ENCODE peak calls at places on chromosomes 16 and 17, in five cellular contexts. I, K, O, C and P are unnamed samples.

GRCh38 chr17:78105551-78105950 is 23.0 kb downstream of the TMC6 start:
- DNase-seq in I (no peak), K (no peak), O (no peak), C (no peak), P (peak)

GRCh38 chr17:63997341-63998048 is 656 bp upstream of the PRR29 start:
- DNase-seq in I (peak), K (no peak), O (no peak), C (no peak), P (no peak)

GRCh38 chr17:62848334-62848733 is 40.2 kb upstream of the MARCHF10 start:
- DNase-seq in I (peak), K (no peak), O (no peak), C (no peak), P (no peak)

GRCh38 chr16:30357085-30357714 is 2.1 kb upstream of the CD2BP2 start:
- DNase-seq in I (no peak), K (no peak), O (no peak), C (no peak), P (no peak)

GRCh38 chr17:1438593-1439083 is 17.4 kb downstream of the CRK start:
- DNase-seq in I (no peak), K (no peak), O (no peak), C (peak), P (peak)

GRCh38 chr16:27978876-27979275 is 84.6 kb downstream of the GSG1L start:
- DNase-seq in I (no peak), K (no peak), O (no peak), C (no peak), P (no peak)

GRCh38 chr16:55171241-55171640 is 152.8 kb upstream of the IRX6 start:
- DNase-seq in I (no peak), K (no peak), O (no peak), C (no peak), P (no peak)

GRCh38 chr16:9843424-9844013 is 338.7 kb downstream of the GRIN2A start:
- DNase-seq in I (no peak), K (no peak), O (no peak), C (no peak), P (no peak)

GRCh38 chr17:13576661-13577526 is 24.8 kb downstream of the HS3ST3A1 start:
- DNase-seq in I (no peak), K (no peak), O (no peak), C (no peak), P (no peak)

GRCh38 chr17:29645516-29646051 is 22.9 kb upstream of the CORO6 start:
- DNase-seq in I (no peak), K (no peak), O (no peak), C (no peak), P (peak)

GRCh38 chr16:57310801-57311200 is 26.3 kb upstream of the PLLP start:
- DNase-seq in I (no peak), K (no peak), O (no peak), C (no peak), P (no peak)

GRCh38 chr17:69451416-69452394 is 37.2 kb downstream of the MAP2K6 start:
- DNase-seq in I (peak), K (no peak), O (no peak), C (no peak), P (no peak)

GRCh38 chr16:20901068-20901440 is 483 bp downstream of the LYRM1 start:
- DNase-seq in I (no peak), K (no peak), O (no peak), C (no peak), P (no peak)

GRCh38 chr16:4743217-4743897 is 9.0 kb downstream of the DNAAF8 start:
- DNase-seq in I (no peak), K (no peak), O (no peak), C (no peak), P (no peak)

GRCh38 chr17:7046127-7046724 is 2.3 kb upstream of the SLC16A11 start:
- DNase-seq in I (peak), K (no peak), O (peak), C (peak), P (peak)

GRCh38 chr17:2138768-2139167 is 83.9 kb downstream of the HIC1 start:
- DNase-seq in I (no peak), K (no peak), O (no peak), C (peak), P (peak)

GRCh38 chr17:41126412-41126811 is 2.4 kb upstream of the KRTAP4-12 start:
- DNase-seq in I (no peak), K (no peak), O (no peak), C (no peak), P (no peak)

GRCh38 chr17:41133880-41134735 is 6.2 kb downstream of the KRTAP4-6 start:
- DNase-seq in I (no peak), K (no peak), O (no peak), C (no peak), P (no peak)

GRCh38 chr17:41127371-41127770 is 3.4 kb upstream of the KRTAP4-12 start:
- DNase-seq in I (no peak), K (no peak), O (no peak), C (no peak), P (no peak)

GRCh38 chr17:41131979-41132378 is 8.0 kb upstream of the KRTAP4-12 start:
- DNase-seq in I (no peak), K (no peak), O (no peak), C (no peak), P (no peak)
- H2BK5ac ChIP-seq in I (no peak), K (no peak), O (no peak), C (no peak), P (no peak)

GRCh38 chr16:67720236-67720635 is 1.1 kb upstream of the GFOD2 start:
- DNase-seq in I (no peak), K (no peak), O (no peak), C (no peak), P (no peak)
- H3K4ac ChIP-seq in I (no peak), K (no peak), O (no peak), C (no peak), P (peak)

DNA sequence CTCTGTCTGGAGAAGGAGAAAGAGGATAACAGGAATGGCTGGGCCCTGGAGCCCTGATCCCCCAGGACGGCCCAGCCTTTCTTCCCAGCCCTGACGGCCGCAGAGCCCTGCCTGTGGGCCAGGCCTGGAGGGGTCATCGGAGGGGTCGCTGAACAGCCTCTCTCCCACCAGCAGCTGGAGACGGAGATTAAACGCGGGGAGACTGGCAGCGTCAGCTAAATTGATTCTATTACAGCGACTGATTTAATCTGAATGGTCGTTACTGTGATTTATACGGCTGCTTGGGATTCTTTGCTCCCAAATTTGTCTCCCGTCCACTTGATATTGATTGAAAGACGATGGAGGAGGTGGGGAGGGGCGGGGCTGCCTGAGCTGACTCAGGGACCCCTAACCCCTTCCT is 7.1 kb upstream of the CDH15 start:
- DNase-seq in I (no peak), K (peak), O (no peak), C (no peak), P (no peak)
- H2BK12ac ChIP-seq in I (no peak), K (no peak), O (no peak), C (no peak), P (no peak)

GRCh38 chr16:84804326-84804725 is 15.5 kb upstream of the CRISPLD2 start:
- DNase-seq in I (no peak), K (no peak), O (no peak), C (no peak), P (no peak)
- H2BK5ac ChIP-seq in I (no peak), K (no peak), O (no peak), C (no peak), P (no peak)